ENCODE peak calls at places on chromosomes 2 and 18, in six cellular contexts. K is stimulated activated CD4-positive, alpha-beta T cell treated with anti-CD3 and anti-CD28 coated beads, Interleukin-1b, Interleukin-23, amount 100 ng/mL, for 48 hours; A is fibroblast of mammary gland; M is endothelial cell; E is body of pancreas; J is SW480. H is an unnamed sample.

GRCh38 chr2:201120500-201120899 is 4.5 kb downstream of the CFLAR start:
- DNase-seq in E (no peak), J (no peak), A (no peak), M (no peak), K (no peak), H (no peak)

GRCh38 chr2:241272722-241273551 is 42.5 kb downstream of the HDLBP start:
- DNase-seq in M (peak; percentile 62), A (peak; percentile 52), E (peak; percentile 77), K (peak; percentile 24), J (peak; percentile 17), H (peak; percentile 62)

GRCh38 chr2:30472326-30472725 is 25.3 kb downstream of the LCLAT1 start:
- DNase-seq in A (no peak), E (no peak), J (no peak), M (no peak), K (no peak), H (no peak)

GRCh38 chr18:48928787-48929186 is 22.0 kb downstream of the SMAD7 start:
- DNase-seq in A (no peak), M (no peak), J (peak; percentile 62), E (peak; percentile 70), K (peak; percentile 77), H (peak; percentile 71)

GRCh38 chr2:120520929-120521912 is 175.3 kb downstream of the INHBB start:
- DNase-seq in K (peak; percentile 34), M (peak; percentile 68), J (peak; percentile 58), E (peak; percentile 76), A (peak; percentile 43), H (peak; percentile 53)

GRCh38 chr2:197208841-197209240 is 101.7 kb downstream of the ANKRD44 start:
- DNase-seq in K (no peak), A (no peak), J (no peak), E (no peak), M (no peak), H (no peak)

GRCh38 chr2:63719052-63719451 is 122.6 kb upstream of the UGP2 start:
- DNase-seq in J (no peak), M (no peak), K (no peak), A (no peak), E (no peak), H (no peak)

GRCh38 chr2:44954306-44954901 is 12.9 kb downstream of the SIX3 start:
- DNase-seq in K (no peak), A (no peak), E (no peak), J (no peak), M (no peak), H (no peak)

GRCh38 chr2:8479298-8479697 is 202.6 kb upstream of the ID2 start:
- DNase-seq in E (peak; percentile 28), J (no peak), A (no peak), M (no peak), K (no peak), H (no peak)

H was measured in prostate gland.